ENCODE peak calls at places on chromosome 3, in six cellular contexts. T is CD4-positive, alpha-beta memory T cell; X is lower lobe of right lung; C is cardiac fibroblast; F is CD8-positive, alpha-beta memory T cell; Q is SK-N-SH. E is an unnamed sample.

GRCh38 chr3:76645724-76646123 is 394.2 kb upstream of the ROBO2 start:
- DNase-seq in Q (no peak), X (no peak), T (no peak), F (no peak), C (no peak), E (no peak)

GRCh38 chr3:114634635-114635034 is 340.8 kb downstream of the TIGIT start:
- DNase-seq in C (no peak), X (no peak), T (no peak), Q (no peak), F (no peak), E (no peak)

GRCh38 chr3:48411041-48411588 is 18.8 kb downstream of the PLXNB1 start:
- DNase-seq in C (no peak), X (peak), F (peak), Q (peak), T (no peak), E (no peak)

GRCh38 chr3:44208086-44208485 is 33.6 kb upstream of the TOPAZ1 start:
- DNase-seq in Q (no peak), X (no peak), T (no peak), F (no peak), C (no peak), E (peak)

GRCh38 chr3:72520690-72521308 is 327.4 kb downstream of the SHQ1 start:
- DNase-seq in T (no peak), Q (no peak), F (no peak), C (no peak), X (no peak), E (no peak)

GRCh38 chr3:143134446-143134845 is 14.9 kb downstream of the CHST2 start:
- DNase-seq in T (no peak), F (no peak), X (no peak), C (no peak), Q (no peak), E (no peak)

GRCh38 chr3:126149960-126150515 is 30.3 kb downstream of the ALDH1L1 start:
- DNase-seq in C (no peak), T (no peak), X (peak), F (no peak), Q (no peak), E (no peak)

GRCh38 chr3:141056716-141057115 is 5.6 kb downstream of the SPSB4 start:
- DNase-seq in T (no peak), C (no peak), X (no peak), Q (no peak), F (no peak), E (no peak)

GRCh38 chr3:14849831-14850230 is 31.1 kb downstream of the FGD5 start:
- DNase-seq in X (no peak), T (no peak), Q (peak), C (no peak), F (no peak), E (no peak)

GRCh38 chr3:4856564-4856963 is 122.7 kb upstream of the BHLHE40 start:
- DNase-seq in X (no peak), T (no peak), Q (no peak), C (no peak), F (no peak), E (no peak)

GRCh38 chr3:45082139-45082538 is 56.0 kb downstream of the CLEC3B start:
- DNase-seq in X (no peak), Q (no peak), T (no peak), F (no peak), C (peak), E (no peak)

GRCh38 chr3:126340081-126340511 is 17.1 kb downstream of the KLF15 start:
- DNase-seq in F (no peak), Q (no peak), T (no peak), X (peak), C (peak), E (no peak)

GRCh38 chr3:59884409-59884808 is 834.6 kb upstream of the CFAP20DC start:
- DNase-seq in Q (no peak), F (no peak), T (no peak), C (no peak), X (no peak), E (no peak)

GRCh38 chr3:102512734-102513518 is 78.1 kb downstream of the ZPLD1 start:
- DNase-seq in Q (no peak), X (no peak), T (no peak), C (no peak), F (no peak), E (no peak)

GRCh38 chr3:194369522-194370279 is at the start of gene LRRC15:
- DNase-seq in F (peak), T (no peak), Q (no peak), X (no peak), C (peak), E (no peak)

GRCh38 chr3:142159083-142159740 is 9.9 kb upstream of the TFDP2 start:
- DNase-seq in F (no peak), T (no peak), X (no peak), C (no peak), Q (no peak), E (no peak)

GRCh38 chr3:128800241-128801187 is 74.5 kb downstream of the RAB7A start:
- DNase-seq in T (no peak), F (no peak), X (no peak), C (no peak), Q (no peak), E (no peak)

GRCh38 chr3:78804251-78805037 is 963.4 kb downstream of the ROBO1 start:
- DNase-seq in X (no peak), Q (no peak), T (no peak), C (peak), F (no peak), E (no peak)
- H3K4me3 ChIP-seq in X (no peak), Q (no peak), T (no peak), C (no peak), F (no peak), E (no peak)

DNA sequence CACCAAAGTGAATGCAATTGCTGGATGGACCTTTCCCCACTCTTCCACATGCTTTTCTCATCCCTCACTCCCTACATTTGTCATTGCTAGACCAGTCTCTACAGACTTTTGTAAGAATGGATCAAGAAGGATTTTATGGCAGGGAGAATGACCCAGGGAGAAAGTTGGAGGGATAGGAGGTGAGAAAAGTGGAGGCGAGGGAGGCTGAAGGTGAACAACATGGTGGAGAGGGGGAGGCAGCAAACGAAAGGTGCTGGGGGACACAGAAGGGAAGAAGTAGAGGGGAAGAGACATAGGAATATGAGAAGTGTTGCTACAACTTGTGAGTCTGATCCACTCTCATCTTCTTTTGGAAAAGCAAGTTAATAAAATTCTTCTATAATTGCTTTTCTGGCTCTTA is 24.4 kb upstream of the RTP1 start:
- DNase-seq in X (no peak), Q (no peak), T (no peak), C (no peak), F (no peak), E (no peak)
- H3K4me3 ChIP-seq in X (no peak), Q (no peak), T (no peak), C (no peak), F (no peak), E (no peak)

DNA sequence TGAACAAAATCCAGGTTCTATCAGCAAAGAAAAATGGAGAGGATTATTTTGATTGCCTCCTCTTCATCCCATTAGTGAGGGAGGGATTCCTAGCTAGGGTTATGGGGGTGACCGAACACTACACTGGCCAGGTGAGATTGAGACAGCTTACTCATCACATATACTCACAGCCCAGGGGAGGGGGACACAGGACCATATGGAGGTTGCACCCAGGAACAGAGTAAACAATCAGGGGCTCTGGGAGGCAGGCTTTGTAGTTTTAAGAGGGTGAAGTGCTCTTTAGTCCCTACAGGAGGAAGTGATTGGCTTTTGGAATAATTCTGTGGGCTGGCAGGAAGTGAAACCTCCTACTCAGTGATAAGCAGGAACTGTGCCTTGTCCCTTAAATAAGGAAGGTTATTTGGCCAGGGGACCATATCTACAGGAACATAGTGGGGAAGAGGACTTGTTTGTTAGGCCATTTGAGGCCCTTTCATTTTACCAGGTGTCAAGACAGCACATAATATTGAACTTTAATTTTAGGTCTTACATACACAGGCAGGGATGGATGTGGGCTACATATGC is 17.5 kb upstream of the KCTD6 start:
- DNase-seq in F (no peak), Q (no peak), T (no peak), C (no peak), X (no peak), E (no peak)
- H3K4me3 ChIP-seq in F (no peak), Q (no peak), T (no peak), C (no peak), X (no peak), E (no peak)

GRCh38 chr3:124582621-124583437 is 147.4 kb upstream of the UMPS start:
- DNase-seq in F (no peak), Q (no peak), X (no peak), C (no peak), T (no peak), E (no peak)

GRCh38 chr3:124582196-124582595 is 148.1 kb upstream of the UMPS start:
- DNase-seq in Q (no peak), C (no peak), F (no peak), T (no peak), X (no peak), E (no peak)

GRCh38 chr3:124584245-124584551 is 146.1 kb upstream of the UMPS start:
- DNase-seq in X (no peak), F (no peak), C (no peak), T (peak), Q (no peak), E (no peak)

GRCh38 chr3:124586126-124587052 is 143.9 kb upstream of the UMPS start:
- DNase-seq in Q (no peak), T (no peak), X (no peak), F (no peak), C (no peak), E (no peak)

DNA sequence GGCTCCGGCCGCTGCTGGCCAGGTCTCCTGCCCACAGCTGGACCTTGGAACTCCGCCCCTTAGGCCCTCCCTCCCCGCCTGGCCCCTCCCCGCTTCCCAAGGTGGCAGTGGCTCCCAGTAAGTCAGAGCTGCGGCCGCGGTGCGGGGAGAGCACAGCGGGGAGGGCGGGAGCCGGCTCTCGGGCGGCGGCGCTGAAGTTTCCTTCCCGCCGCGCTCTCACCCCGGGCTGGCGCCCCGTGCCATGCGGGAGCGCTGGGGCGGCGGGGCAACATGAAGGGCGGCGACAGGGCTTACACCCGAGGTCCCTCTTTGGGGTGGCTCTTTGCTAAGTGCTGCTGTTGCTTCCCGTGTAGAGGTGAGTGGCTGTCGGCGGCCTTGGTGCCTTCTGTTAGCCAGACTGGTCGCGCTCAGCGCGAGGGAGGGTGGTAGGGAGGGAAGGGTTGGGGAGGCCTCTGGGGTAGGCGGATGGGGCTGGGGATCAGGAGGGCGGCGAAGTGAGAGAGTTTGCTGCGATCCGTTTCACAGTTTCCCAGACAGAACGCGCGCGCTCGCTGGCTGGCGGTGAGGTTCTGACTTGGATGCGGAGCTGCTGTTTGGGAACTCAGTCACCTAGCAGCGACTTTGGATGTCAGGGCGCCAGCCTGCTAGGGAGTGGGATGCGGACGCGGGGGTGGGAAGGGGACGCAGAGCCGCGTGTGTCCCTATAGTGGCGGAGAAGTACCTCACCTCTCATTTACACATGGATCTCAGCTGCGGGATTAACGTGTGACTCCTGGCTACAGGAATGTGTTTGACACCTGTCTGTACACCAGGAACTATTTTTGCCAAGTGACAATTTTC is 145.5 kb upstream of the UMPS start:
- DNase-seq in Q (peak), F (no peak), C (peak), T (peak), X (peak), E (no peak)
- H3K4me3 ChIP-seq in Q (peak), F (peak), C (peak), T (peak), X (peak), E (no peak)

GRCh38 chr3:177466076-177466475 is 268.8 kb upstream of the TBL1XR1 start:
- DNase-seq in T (no peak), C (no peak), X (no peak), F (no peak), Q (no peak), E (no peak)
- H3K4me3 ChIP-seq in T (no peak), C (no peak), X (no peak), F (no peak), Q (no peak), E (no peak)

GRCh38 chr3:120741320-120741719 is 996 bp downstream of the RABL3 start:
- DNase-seq in F (no peak), T (no peak), Q (peak), X (no peak), C (no peak), E (no peak)
- H3K4me3 ChIP-seq in F (peak), T (peak), Q (peak), X (peak), C (peak), E (peak)

DNA sequence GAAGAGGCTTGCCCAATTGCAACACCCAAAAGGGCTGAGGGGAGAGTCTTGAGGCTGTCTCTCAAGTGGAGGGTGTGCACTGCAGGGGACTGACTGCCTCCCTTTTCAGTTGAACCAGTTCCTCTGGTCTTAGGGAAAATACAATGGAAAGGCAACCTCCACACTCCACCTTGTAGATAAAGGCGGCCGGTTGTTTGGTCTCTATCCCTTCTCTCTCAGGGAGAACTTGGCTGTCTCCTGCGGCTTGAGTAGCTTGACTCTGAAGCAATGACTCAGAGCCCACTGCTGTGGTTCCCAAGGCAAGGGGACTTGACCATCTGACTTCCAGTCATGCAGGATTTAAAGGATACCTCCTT is 143.2 kb upstream of the UMPS start:
- DNase-seq in Q (no peak), X (no peak), F (no peak), C (no peak), T (no peak), E (no peak)
- H3K4me3 ChIP-seq in Q (no peak), X (no peak), F (no peak), C (no peak), T (no peak), E (no peak)